ENCODE peak calls at places on chromosomes 12 and 14, in eight cellular contexts. Z is H9; F is cardiac muscle cell; R is hepatocyte; O is endothelial cell of umbilical vein; H is epithelial cell of esophagus; U is HFFc6; N is activated CD8-positive, alpha-beta T cell treated with anti-CD3 and anti-CD28 coated beads for 36 hours. Y is an unnamed sample.

GRCh38 chr12:50167026-50167742 is at the start of gene CERS5:
- DNase-seq in H (peak), R (peak), U (peak), F (peak), O (peak), N (peak), Z (peak), Y (peak)

GRCh38 chr12:54736549-54736948 is 88.4 kb upstream of the DCD start:
- DNase-seq in O (no peak), N (no peak), H (no peak), Z (no peak), F (no peak), U (no peak), R (no peak), Y (no peak)

GRCh38 chr12:42982828-42983227 is 393.3 kb upstream of the PRICKLE1 start:
- DNase-seq in F (peak), N (no peak), O (no peak), Z (no peak), R (no peak), U (no peak), H (no peak), Y (no peak)

GRCh38 chr12:83018063-83018462 is 331.4 kb downstream of the TMTC2 start:
- DNase-seq in H (no peak), N (no peak), O (no peak), Z (no peak), U (no peak), R (peak), F (no peak), Y (no peak)

GRCh38 chr12:2678416-2678815 is 116.4 kb upstream of the FKBP4 start:
- DNase-seq in H (no peak), U (no peak), N (no peak), Z (peak), O (no peak), F (no peak), R (no peak), Y (no peak)

GRCh38 chr12:130795906-130796305 is 43.1 kb downstream of the STX2 start:
- DNase-seq in F (no peak), N (no peak), U (no peak), O (no peak), Z (no peak), R (no peak), H (no peak), Y (no peak)

GRCh38 chr14:105999361-106000028 is 473.1 kb downstream of the TMEM121 start:
- DNase-seq in O (no peak), U (no peak), N (peak), Z (no peak), H (no peak), R (peak), F (no peak), Y (peak)

GRCh38 chr14:61569783-61570182 is 125.5 kb upstream of the HIF1A start:
- DNase-seq in N (peak), Z (no peak), F (no peak), H (peak), R (no peak), U (peak), O (peak), Y (no peak)

GRCh38 chr12:95458761-95459160 is 15.2 kb upstream of the METAP2 start:
- DNase-seq in U (no peak), H (no peak), Z (no peak), R (no peak), N (no peak), O (no peak), F (no peak), Y (no peak)

GRCh38 chr12:131597327-131597726 is 113.6 kb upstream of the SFSWAP start:
- DNase-seq in N (no peak), Z (no peak), O (no peak), H (no peak), R (no peak), F (no peak), U (no peak), Y (no peak)

GRCh38 chr14:104869669-104870367 is 4.8 kb downstream of the CEP170B start:
- DNase-seq in R (no peak), Z (no peak), N (no peak), O (no peak), U (no peak), F (no peak), H (no peak), Y (no peak)

GRCh38 chr14:95265106-95266094 is 54.3 kb downstream of the CLMN start:
- DNase-seq in F (no peak), O (peak), U (peak), N (peak), H (peak), Z (peak), R (peak), Y (peak)

GRCh38 chr14:69260246-69260978 is 454 bp downstream of the GALNT16 start:
- DNase-seq in N (peak), H (no peak), U (no peak), F (peak), R (peak), O (peak), Z (peak), Y (no peak)

GRCh38 chr12:59036341-59036740 is 116.0 kb upstream of the LRIG3 start:
- DNase-seq in H (no peak), R (no peak), Z (no peak), F (no peak), N (no peak), O (no peak), U (no peak), Y (no peak)
- TF ChIP-seq CTCF in H (no peak), R (no peak), Z (no peak), F (no peak), N (no peak), O (no peak), U (no peak), Y (no peak)

GRCh38 chr12:108337235-108338223 is 1.6 kb downstream of the CMKLR1 start:
- DNase-seq in N (peak), R (peak), H (peak), U (no peak), O (peak), F (peak), Z (peak), Y (no peak)
- TF ChIP-seq CTCF in N (peak), R (peak), H (peak), U (peak), O (peak), F (peak), Z (peak), Y (no peak)

GRCh38 chr12:48180857-48181495 is 2.5 kb upstream of the CCDC184 start:
- DNase-seq in O (no peak), N (no peak), F (no peak), H (no peak), R (no peak), Z (no peak), U (no peak), Y (no peak)

GRCh38 chr12:48177985-48178384 is 5.5 kb upstream of the CCDC184 start:
- DNase-seq in R (no peak), N (no peak), F (no peak), U (no peak), Z (no peak), O (no peak), H (no peak), Y (no peak)

GRCh38 chr12:48182659-48183058 is 785 bp upstream of the CCDC184 start:
- DNase-seq in N (no peak), U (no peak), O (no peak), R (no peak), F (no peak), Z (no peak), H (no peak), Y (no peak)

GRCh38 chr12:48183091-48183875 is at the start of gene CCDC184:
- DNase-seq in O (peak), U (peak), N (peak), Z (peak), R (peak), F (peak), H (peak), Y (peak)

DNA sequence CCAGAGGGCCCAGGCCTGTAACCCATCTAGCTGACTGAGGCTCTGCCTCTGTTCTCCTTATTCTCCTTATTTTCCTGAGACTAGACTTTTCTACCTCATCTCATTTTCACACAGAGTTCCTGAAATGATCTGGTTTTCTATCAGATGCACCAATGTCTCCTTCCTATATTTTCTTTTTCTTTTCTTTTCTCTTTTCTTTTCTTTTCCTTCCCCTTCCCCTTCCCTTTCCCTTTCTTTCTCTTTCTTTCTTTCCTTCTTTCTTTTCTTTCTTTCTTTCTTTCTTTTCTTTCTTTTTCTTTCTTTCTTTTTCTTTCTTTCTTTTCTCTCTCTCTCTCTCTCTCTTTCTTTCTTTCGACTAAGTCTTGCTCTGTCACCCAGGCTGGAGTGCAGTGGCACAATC is 3.0 kb upstream of the CCDC184 start:
- DNase-seq in R (no peak), U (no peak), O (no peak), Z (no peak), N (no peak), H (no peak), F (no peak), Y (no peak)
- TF ChIP-seq CTCF in R (no peak), U (no peak), O (no peak), Z (no peak), N (peak), H (no peak), F (no peak), Y (no peak)

DNA sequence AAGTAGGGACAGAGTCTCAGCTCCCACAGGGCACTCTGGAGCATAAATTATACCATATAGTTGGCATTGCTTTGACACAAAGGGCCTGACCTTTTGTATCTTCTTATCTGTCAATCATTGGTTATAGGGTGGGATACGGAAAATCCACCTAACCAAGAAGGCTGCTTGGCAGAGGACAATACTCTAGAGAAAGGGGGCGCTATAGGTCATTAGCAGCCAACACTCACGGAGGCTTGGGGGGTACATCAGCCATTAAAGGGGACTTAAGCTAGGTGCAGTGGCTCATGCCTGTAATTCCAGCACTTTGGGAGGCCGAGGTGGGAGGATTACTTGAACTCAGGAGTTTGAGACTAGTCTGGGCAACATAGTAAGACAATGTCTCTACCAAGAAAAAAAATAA is 22.9 kb downstream of the SPTSSA start:
- DNase-seq in H (no peak), O (no peak), Z (peak), U (no peak), F (no peak), R (no peak), N (no peak), Y (no peak)
- TF ChIP-seq CTCF in H (no peak), O (no peak), Z (peak), U (peak), F (peak), R (no peak), N (no peak), Y (no peak)

DNA sequence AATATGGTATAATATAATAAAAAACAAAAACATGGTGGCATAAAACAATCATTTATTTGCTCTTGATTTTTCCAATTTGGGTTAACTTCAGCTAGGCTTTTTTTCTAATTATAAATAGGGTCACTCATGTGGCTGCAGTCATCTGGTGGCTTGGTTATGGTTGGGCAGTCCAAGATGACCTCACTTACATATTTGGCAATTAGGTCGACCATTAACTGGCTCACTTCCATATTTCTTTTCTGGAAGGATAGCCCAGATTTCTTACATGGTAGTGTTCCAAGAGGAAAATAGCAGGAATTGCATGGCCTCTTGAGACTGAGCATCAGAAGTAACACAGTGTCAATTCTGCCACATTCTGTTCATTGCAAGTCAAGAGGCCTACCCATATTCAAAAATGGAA is 153.4 kb downstream of the FUT8 start:
- DNase-seq in R (no peak), N (no peak), H (no peak), O (no peak), Z (no peak), F (no peak), U (no peak), Y (no peak)
- TF ChIP-seq CTCF in R (no peak), N (no peak), H (no peak), O (no peak), Z (no peak), F (no peak), U (no peak), Y (no peak)

GRCh38 chr12:99767809-99768208 is 120.3 kb downstream of the GARIN6 start:
- DNase-seq in N (no peak), R (peak), U (no peak), H (peak), O (peak), Z (no peak), F (peak), Y (no peak)
- TF ChIP-seq CTCF in N (no peak), R (peak), U (peak), H (peak), O (no peak), Z (peak), F (peak), Y (no peak)